ENCODE peak calls at places on chromosomes 3 and 15, in five cellular contexts. U is CD8-positive, alpha-beta T cell; O is CD8-positive, alpha-beta memory T cell; T is heart right ventricle; G is substantia nigra. X is an unnamed sample.

GRCh38 chr3:147421184-147421912 is 12.2 kb downstream of the ZIC1 start:
- DNase-seq in U (no peak), O (no peak), T (no peak), G (no peak), X (no peak)

GRCh38 chr15:47027322-47027946 is 689.9 kb upstream of the SEMA6D start:
- DNase-seq in U (no peak), O (no peak), T (no peak), G (no peak), X (no peak)

GRCh38 chr3:180063783-180064182 is 27.0 kb upstream of the PEX5L start:
- DNase-seq in U (no peak), O (no peak), T (no peak), G (no peak), X (no peak)

GRCh38 chr15:63146684-63147083 is 10.6 kb downstream of the RPS27L start:
- DNase-seq in U (no peak), O (no peak), T (no peak), G (no peak), X (no peak)

GRCh38 chr3:31636693-31637442 is 104.1 kb downstream of the STT3B start:
- DNase-seq in U (no peak), O (no peak), T (no peak), G (no peak), X (no peak)

GRCh38 chr3:133330043-133330442 is 69.8 kb upstream of the BFSP2 start:
- DNase-seq in U (no peak), O (no peak), T (no peak), G (no peak), X (no peak)

GRCh38 chr3:50297896-50298725 is 1.1 kb downstream of the HYAL3 start:
- DNase-seq in U (no peak), O (no peak), T (no peak), G (no peak), X (no peak)

GRCh38 chr3:197482001-197482400 is 73.8 kb downstream of the BDH1 start:
- DNase-seq in U (no peak), O (no peak), T (no peak), G (no peak), X (no peak)

GRCh38 chr3:176046717-176047116 is 1150.6 kb downstream of the TBL1XR1 start:
- DNase-seq in U (no peak), O (no peak), T (no peak), G (no peak), X (no peak)

GRCh38 chr3:18121020-18121419 is 304.1 kb downstream of the SATB1 start:
- DNase-seq in U (no peak), O (no peak), T (no peak), G (no peak), X (no peak)

GRCh38 chr15:62363913-62364312 is 198.8 kb upstream of the C2CD4B start:
- DNase-seq in U (no peak), O (no peak), T (no peak), G (no peak), X (no peak)

GRCh38 chr3:126496894-126497850 is 20.4 kb downstream of the UROC1 start:
- DNase-seq in U (no peak), O (no peak), T (no peak), G (no peak), X (no peak)

GRCh38 chr3:149970716-149971402 is at the start of gene PFN2:
- DNase-seq in U (peak), O (peak), T (peak), G (peak), X (peak)

GRCh38 chr3:149969945-149970715 is 565 bp downstream of the PFN2 start:
- DNase-seq in U (peak), O (peak), T (peak), G (peak), X (no peak)

GRCh38 chr3:149968216-149968615 is 2.5 kb downstream of the PFN2 start:
- DNase-seq in U (no peak), O (no peak), T (no peak), G (no peak), X (no peak)

GRCh38 chr3:149969110-149969944 is 1.4 kb downstream of the PFN2 start:
- DNase-seq in U (no peak), O (no peak), T (peak), G (peak), X (peak)

GRCh38 chr3:149971403-149972075 is 844 bp upstream of the PFN2 start:
- DNase-seq in U (peak), O (peak), T (peak), G (peak), X (peak)
- H3K27ac ChIP-seq in U (no peak), O (no peak), T (peak), G (peak), X (peak)

GRCh38 chr3:8503871-8504610 is 2.4 kb downstream of the LMCD1 start:
- DNase-seq in U (no peak), O (no peak), T (no peak), G (no peak), X (no peak)
- H3K27ac ChIP-seq in U (no peak), O (no peak), T (peak), G (no peak), X (peak)

GRCh38 chr3:141840737-141841544 is 35.5 kb upstream of the ATP1B3 start:
- DNase-seq in U (no peak), O (no peak), T (no peak), G (no peak), X (no peak)
- H3K27ac ChIP-seq in U (no peak), O (no peak), T (peak), G (no peak), X (no peak)

GRCh38 chr15:68228971-68229385 is 550 bp downstream of the CLN6 start:
- DNase-seq in U (no peak), O (no peak), T (no peak), G (no peak), X (no peak)
- H3K27ac ChIP-seq in U (peak), O (peak), T (peak), G (peak), X (peak)

DNA sequence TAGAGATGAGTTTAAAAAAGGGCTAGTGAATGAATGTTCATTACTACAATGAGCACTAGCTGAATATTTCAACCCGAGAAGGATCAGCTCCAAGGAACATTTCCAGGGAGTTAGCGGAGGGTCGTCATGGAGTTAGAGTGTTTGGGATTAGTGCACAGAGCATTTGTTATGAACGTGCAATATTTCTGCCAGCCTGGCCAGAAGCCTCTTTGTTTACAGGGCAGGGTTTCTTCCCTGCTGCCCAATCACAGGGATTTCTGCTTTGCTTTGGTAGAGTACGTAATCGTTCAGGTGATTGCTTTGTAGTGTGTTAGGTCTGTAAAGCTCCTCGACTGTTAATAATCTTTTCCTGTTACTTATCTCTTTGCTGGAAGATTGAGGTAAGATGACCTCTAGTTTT is 5.9 kb downstream of the CGNL1 start:
- DNase-seq in U (no peak), O (no peak), T (no peak), G (no peak), X (no peak)
- H3K27ac ChIP-seq in U (no peak), O (no peak), T (no peak), G (no peak), X (peak)